ENCODE peak calls at places on chromosomes 12 and 14, in four cellular contexts. W is HCT116, G is HepG2, O is K562. Z is an unnamed sample.

GRCh38 chr12:2301531-2302461 is 249.0 kb downstream of the CACNA1C start:
- DNase-seq in G (no peak), O (no peak), W (no peak), Z (no peak)

GRCh38 chr14:64465856-64466554 is 706 bp downstream of the AKAP5 start:
- DNase-seq in G (no peak), W (no peak), O (no peak), Z (peak)

GRCh38 chr12:63151898-63152700 is 1.1 kb upstream of the AVPR1A start:
- DNase-seq in O (peak), G (peak), W (peak), Z (peak)

GRCh38 chr12:53676715-53677611 is 1.1 kb upstream of the ATP5MC2 start:
- DNase-seq in W (no peak), O (no peak), G (no peak), Z (no peak)

GRCh38 chr12:116727261-116727660 is 10.6 kb downstream of the SPRING1 start:
- DNase-seq in G (peak), W (no peak), O (no peak), Z (no peak)

GRCh38 chr12:59113831-59114273 is 193.5 kb upstream of the LRIG3 start:
- DNase-seq in O (peak), G (peak), W (peak), Z (peak)

GRCh38 chr12:47100146-47100545 is 20.4 kb upstream of the AMIGO2 start:
- DNase-seq in O (no peak), G (no peak), W (no peak), Z (no peak)

GRCh38 chr12:63857771-63858670 is 13.5 kb downstream of the SRGAP1 start:
- DNase-seq in G (no peak), O (no peak), W (no peak), Z (no peak)

GRCh38 chr12:46365951-46366379 is 6.6 kb downstream of the SLC38A2 start:
- DNase-seq in W (no peak), O (no peak), G (no peak), Z (no peak)

GRCh38 chr14:100824156-100824555 is 1.8 kb upstream of the MEG3 start:
- DNase-seq in W (no peak), O (no peak), G (no peak), Z (peak)

GRCh38 chr12:105343836-105344235 is 13.3 kb downstream of the C12orf75 start:
- DNase-seq in G (no peak), W (no peak), O (no peak), Z (no peak)

GRCh38 chr12:131928765-131929529 is at the start of gene PUS1:
- DNase-seq in O (peak), G (peak), W (peak), Z (peak)

GRCh38 chr14:35883677-35884293 is 57.6 kb downstream of the BRMS1L start:
- DNase-seq in W (no peak), O (no peak), G (peak), Z (peak)

GRCh38 chr12:58596381-58596780 is 323.9 kb downstream of the LRIG3 start:
- DNase-seq in O (no peak), G (no peak), W (no peak), Z (no peak)

GRCh38 chr14:94048676-94049624 is 22.8 kb downstream of the OTUB2 start:
- DNase-seq in O (no peak), G (no peak), W (no peak), Z (peak)

GRCh38 chr12:125218952-125219351 is 153.7 kb downstream of the AACS start:
- DNase-seq in G (no peak), W (no peak), O (no peak), Z (no peak)

GRCh38 chr12:67068204-67068731 is 200.9 kb upstream of the CAND1 start:
- DNase-seq in G (no peak), W (no peak), O (no peak), Z (peak)

GRCh38 chr12:54504550-54504949 is 7.0 kb downstream of the NCKAP1L start:
- DNase-seq in G (no peak), O (no peak), W (no peak), Z (no peak)

GRCh38 chr12:78387721-78388120 is 476.9 kb upstream of the SYT1 start:
- DNase-seq in O (no peak), W (no peak), G (no peak), Z (no peak)

GRCh38 chr12:89212339-89212771 is 139.9 kb downstream of the DUSP6 start:
- DNase-seq in W (no peak), O (no peak), G (no peak), Z (no peak)

GRCh38 chr14:70555890-70556289 is 21.1 kb upstream of the ADAM20 start:
- DNase-seq in O (no peak), G (no peak), W (no peak), Z (no peak)

GRCh38 chr12:53550595-53550994 is 43.3 kb upstream of the NPFF start:
- DNase-seq in W (no peak), G (no peak), O (no peak), Z (no peak)

GRCh38 chr12:31308116-31308515 is 17.8 kb downstream of the SINHCAF start:
- DNase-seq in G (no peak), O (no peak), W (no peak), Z (no peak)

GRCh38 chr12:124140889-124141550 is 153.9 kb upstream of the RFLNA start:
- DNase-seq in G (no peak), O (no peak), W (no peak), Z (no peak)

GRCh38 chr14:71692496-71692895 is 239.7 kb upstream of the RGS6 start:
- DNase-seq in W (no peak), G (no peak), O (no peak), Z (no peak)

GRCh38 chr12:93323625-93324165 is 54.0 kb upstream of the NUDT4 start:
- DNase-seq in G (no peak), W (no peak), O (no peak), Z (no peak)

GRCh38 chr14:83342590-83342989 is 1808.9 kb upstream of the SEL1L start:
- DNase-seq in W (no peak), G (no peak), O (no peak), Z (no peak)

GRCh38 chr12:126510630-126511029 is 1445.4 kb downstream of the AACS start:
- DNase-seq in W (no peak), O (no peak), G (no peak), Z (no peak)

GRCh38 chr12:126506426-126507182 is 1441.4 kb downstream of the AACS start:
- DNase-seq in W (no peak), O (no peak), G (no peak), Z (no peak)

GRCh38 chr12:126509587-126509986 is 1444.4 kb downstream of the AACS start:
- DNase-seq in W (no peak), O (no peak), G (no peak), Z (no peak)

GRCh38 chr12:126512916-126513913 is 1448.0 kb downstream of the AACS start:
- DNase-seq in G (no peak), W (no peak), O (no peak), Z (no peak)

DNA sequence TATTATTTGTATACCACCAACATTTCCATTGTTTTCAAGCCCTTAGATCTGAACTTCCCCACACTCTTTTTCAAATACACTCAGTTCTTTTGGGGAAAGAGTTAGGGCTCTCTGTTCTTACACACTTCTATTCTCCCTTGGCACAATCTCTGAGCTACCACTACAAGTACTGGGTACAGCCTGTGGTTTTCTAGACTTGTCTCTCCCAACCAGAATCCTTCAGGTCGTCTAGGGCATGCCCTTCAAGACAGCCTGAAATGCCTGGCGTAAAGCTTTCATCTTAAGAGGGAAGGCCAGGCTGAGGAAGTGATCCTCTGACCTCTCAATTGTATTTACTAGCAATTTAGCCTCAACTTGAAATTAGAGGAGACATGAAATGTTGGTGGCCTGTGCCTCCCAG is 1442.0 kb downstream of the AACS start:
- DNase-seq in G (no peak), O (no peak), W (no peak), Z (no peak)
- TF ChIP-seq SIN3A in G (no peak), O (no peak), W (no peak), Z (no peak)

DNA sequence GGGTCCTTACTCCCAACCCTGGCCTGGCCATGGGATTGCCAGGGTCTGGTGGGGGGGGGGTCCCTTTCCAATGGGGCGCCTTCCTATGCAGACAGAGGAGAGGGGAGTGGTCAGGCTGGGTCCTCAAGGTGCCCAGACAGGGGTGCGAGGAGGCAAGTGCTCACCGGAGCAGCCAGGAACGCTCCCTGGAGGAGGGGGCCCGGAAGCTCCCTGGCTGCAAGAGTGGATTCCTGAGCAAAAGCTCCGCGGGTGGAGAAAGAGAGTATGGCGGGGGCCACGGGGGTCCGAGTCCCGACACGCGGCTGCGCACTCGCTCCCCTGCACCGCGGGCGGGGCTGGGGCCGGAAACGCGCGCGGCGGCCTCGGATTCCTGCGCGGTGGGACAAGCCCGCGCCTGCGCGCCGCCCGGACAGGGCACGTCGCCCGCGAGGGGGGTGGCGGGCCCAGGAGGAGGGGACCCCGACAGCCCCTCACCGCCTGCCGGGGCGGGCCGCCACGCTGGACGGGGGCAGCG is 27.7 kb upstream of the GPR132 start:
- DNase-seq in W (no peak), O (peak), G (no peak), Z (peak)
- TF ChIP-seq ELF1 in W (no peak), O (no peak), G (no peak), Z (no peak)

DNA sequence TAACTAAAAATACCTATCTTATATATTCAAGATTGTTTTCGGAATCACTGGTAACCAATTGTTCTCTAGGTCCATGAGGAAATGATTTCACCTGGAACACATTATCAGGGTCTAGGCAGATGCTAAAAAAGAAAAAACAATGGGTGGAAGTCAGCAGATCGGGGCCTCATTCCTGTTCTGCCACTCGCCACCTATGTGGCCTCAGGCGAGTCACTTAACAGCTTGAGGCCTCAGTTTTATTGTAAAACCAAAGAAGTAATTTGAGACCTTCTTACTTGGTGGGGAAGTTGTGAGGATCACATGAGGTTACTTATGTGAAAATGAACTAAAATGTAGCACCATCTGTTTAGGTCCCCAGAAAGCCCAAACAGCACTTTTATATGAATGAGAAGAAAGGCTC is 6.2 kb upstream of the RNASE10 start:
- DNase-seq in G (no peak), O (no peak), W (no peak), Z (no peak)
- H2AFZ ChIP-seq in G (no peak), O (peak), W (peak), Z (no peak)

GRCh38 chr12:127712561-127712960 is 554.4 kb upstream of the TMEM132C start:
- DNase-seq in W (no peak), O (no peak), G (no peak), Z (no peak)
- TF ChIP-seq SIN3A in W (no peak), O (no peak), G (no peak), Z (no peak)

GRCh38 chr12:128381537-128381936 is 114.6 kb downstream of the TMEM132C start:
- DNase-seq in G (no peak), W (no peak), O (no peak), Z (no peak)
- TF ChIP-seq ELF1 in G (no peak), W (no peak), O (no peak), Z (no peak)

GRCh38 chr12:8527250-8528130 is 13.2 kb downstream of the CLEC4E start:
- DNase-seq in W (no peak), G (no peak), O (no peak), Z (no peak)
- H2AFZ ChIP-seq in W (no peak), G (no peak), O (no peak), Z (no peak)